ENCODE peak calls at places on chromosomes 3 and 15, in five cellular contexts. One of them, this sample, is unnamed.

GRCh38 chr3:48631516-48632448 is 3.5 kb downstream of the SLC26A6 start:
- DNase-seq in HepG2: no peak
- DNase-seq in stimulated activated CD4-positive, alpha-beta T cell treated with anti-CD3 and anti-CD28 coated beads, TNF-alpha, amount 100 ng/mL, for 24 hours: no peak
- DNase-seq in omental fat pad: no peak
- DNase-seq in stimulated activated CD8-positive, alpha-beta memory T cell treated with anti-CD3 and anti-CD28 coated beads, Interleukin-4, amount 100 ng/mL, for 24 hours: no peak
- DNase-seq in this sample: no peak

GRCh38 chr3:168878655-168879054 is 782.9 kb upstream of the GOLIM4 start:
- DNase-seq in HepG2: no peak
- DNase-seq in stimulated activated CD4-positive, alpha-beta T cell treated with anti-CD3 and anti-CD28 coated beads, TNF-alpha, amount 100 ng/mL, for 24 hours: no peak
- DNase-seq in omental fat pad: no peak
- DNase-seq in stimulated activated CD8-positive, alpha-beta memory T cell treated with anti-CD3 and anti-CD28 coated beads, Interleukin-4, amount 100 ng/mL, for 24 hours: no peak
- DNase-seq in this sample: no peak

GRCh38 chr15:51266548-51266947 is 71.8 kb downstream of the CYP19A1 start:
- DNase-seq in HepG2: no peak
- DNase-seq in stimulated activated CD4-positive, alpha-beta T cell treated with anti-CD3 and anti-CD28 coated beads, TNF-alpha, amount 100 ng/mL, for 24 hours: no peak
- DNase-seq in omental fat pad: no peak
- DNase-seq in stimulated activated CD8-positive, alpha-beta memory T cell treated with anti-CD3 and anti-CD28 coated beads, Interleukin-4, amount 100 ng/mL, for 24 hours: no peak
- DNase-seq in this sample: no peak

GRCh38 chr3:114290911-114291901 is 2.6 kb upstream of the TIGIT start:
- DNase-seq in HepG2: peak; percentile 54
- DNase-seq in stimulated activated CD4-positive, alpha-beta T cell treated with anti-CD3 and anti-CD28 coated beads, TNF-alpha, amount 100 ng/mL, for 24 hours: peak; percentile 80
- DNase-seq in omental fat pad: peak; percentile 63
- DNase-seq in stimulated activated CD8-positive, alpha-beta memory T cell treated with anti-CD3 and anti-CD28 coated beads, Interleukin-4, amount 100 ng/mL, for 24 hours: peak; percentile 87
- DNase-seq in this sample: peak; percentile 12

GRCh38 chr3:13658681-13659080 is 109.8 kb downstream of the FBLN2 start:
- DNase-seq in HepG2: no peak
- DNase-seq in stimulated activated CD4-positive, alpha-beta T cell treated with anti-CD3 and anti-CD28 coated beads, TNF-alpha, amount 100 ng/mL, for 24 hours: no peak
- DNase-seq in omental fat pad: no peak
- DNase-seq in stimulated activated CD8-positive, alpha-beta memory T cell treated with anti-CD3 and anti-CD28 coated beads, Interleukin-4, amount 100 ng/mL, for 24 hours: no peak
- DNase-seq in this sample: no peak

GRCh38 chr3:122890077-122890484 is 95.2 kb downstream of the SLC49A4 start:
- DNase-seq in HepG2: no peak
- DNase-seq in stimulated activated CD4-positive, alpha-beta T cell treated with anti-CD3 and anti-CD28 coated beads, TNF-alpha, amount 100 ng/mL, for 24 hours: no peak
- DNase-seq in omental fat pad: no peak
- DNase-seq in stimulated activated CD8-positive, alpha-beta memory T cell treated with anti-CD3 and anti-CD28 coated beads, Interleukin-4, amount 100 ng/mL, for 24 hours: no peak
- DNase-seq in this sample: peak; percentile 76

GRCh38 chr15:57752426-57752825 is 45.9 kb downstream of the POLR2M start:
- DNase-seq in HepG2: no peak
- DNase-seq in stimulated activated CD4-positive, alpha-beta T cell treated with anti-CD3 and anti-CD28 coated beads, TNF-alpha, amount 100 ng/mL, for 24 hours: no peak
- DNase-seq in omental fat pad: no peak
- DNase-seq in stimulated activated CD8-positive, alpha-beta memory T cell treated with anti-CD3 and anti-CD28 coated beads, Interleukin-4, amount 100 ng/mL, for 24 hours: no peak
- DNase-seq in this sample: peak; percentile 41

GRCh38 chr3:142353571-142353970 is 94.3 kb downstream of the XRN1 start:
- DNase-seq in HepG2: no peak
- DNase-seq in stimulated activated CD4-positive, alpha-beta T cell treated with anti-CD3 and anti-CD28 coated beads, TNF-alpha, amount 100 ng/mL, for 24 hours: no peak
- DNase-seq in omental fat pad: no peak
- DNase-seq in stimulated activated CD8-positive, alpha-beta memory T cell treated with anti-CD3 and anti-CD28 coated beads, Interleukin-4, amount 100 ng/mL, for 24 hours: no peak
- DNase-seq in this sample: no peak

GRCh38 chr3:135271562-135272290 is 476.7 kb downstream of the EPHB1 start:
- DNase-seq in HepG2: no peak
- DNase-seq in stimulated activated CD4-positive, alpha-beta T cell treated with anti-CD3 and anti-CD28 coated beads, TNF-alpha, amount 100 ng/mL, for 24 hours: no peak
- DNase-seq in omental fat pad: no peak
- DNase-seq in stimulated activated CD8-positive, alpha-beta memory T cell treated with anti-CD3 and anti-CD28 coated beads, Interleukin-4, amount 100 ng/mL, for 24 hours: no peak
- DNase-seq in this sample: no peak

GRCh38 chr3:12706504-12707253 is 42.8 kb upstream of the RAF1 start:
- DNase-seq in HepG2: peak; percentile 79
- DNase-seq in stimulated activated CD4-positive, alpha-beta T cell treated with anti-CD3 and anti-CD28 coated beads, TNF-alpha, amount 100 ng/mL, for 24 hours: peak; percentile 18
- DNase-seq in omental fat pad: no peak
- DNase-seq in stimulated activated CD8-positive, alpha-beta memory T cell treated with anti-CD3 and anti-CD28 coated beads, Interleukin-4, amount 100 ng/mL, for 24 hours: peak; percentile 28
- DNase-seq in this sample: peak; percentile 41

This sample was measured in pons.